ENCODE peak calls at places on chromosomes 2 and 18, in ten cellular contexts. V, Y, B, P, K, X, L, D, O and H are unnamed samples.

GRCh38 chr2:190181066-190181681 is 118.6 kb upstream of the MSTN start:
- DNase-seq in X (peak; percentile 58), B (no peak), P (no peak), O (no peak), Y (no peak), D (no peak), L (no peak), V (no peak), K (no peak), H (peak; percentile 23)

GRCh38 chr2:82260521-82260920 is 1956.0 kb upstream of the LRRTM1 start:
- DNase-seq in O (no peak), Y (no peak), P (no peak), B (no peak), K (no peak), V (no peak), L (no peak), D (no peak), X (no peak), H (no peak)

GRCh38 chr2:128416366-128416765 is 97.7 kb upstream of the HS6ST1 start:
- DNase-seq in P (no peak), D (no peak), K (no peak), B (no peak), V (no peak), L (no peak), O (no peak), Y (no peak), X (no peak), H (no peak)

GRCh38 chr2:205754285-205754923 is 72.1 kb downstream of the NRP2 start:
- DNase-seq in B (no peak), Y (no peak), V (no peak), D (no peak), O (no peak), K (no peak), L (no peak), P (no peak), X (no peak), H (no peak)

GRCh38 chr2:171160119-171160629 is 519 bp downstream of the TLK1 start:
- DNase-seq in O (peak; percentile 63), L (peak; percentile 68), B (peak; percentile 8), V (peak; percentile 67), D (peak; percentile 24), P (peak; percentile 51), Y (peak; percentile 56), X (peak; percentile 55), K (no peak), H (no peak)

GRCh38 chr2:222418734-222419133 is 5.6 kb upstream of the SGPP2 start:
- DNase-seq in O (no peak), V (no peak), K (no peak), Y (no peak), P (no peak), L (no peak), B (no peak), X (no peak), D (no peak), H (no peak)

GRCh38 chr2:165898381-165898780 is 55.2 kb downstream of the TTC21B start:
- DNase-seq in O (no peak), V (no peak), D (no peak), X (no peak), L (no peak), P (no peak), K (peak; percentile 64), Y (no peak), B (no peak), H (no peak)

GRCh38 chr18:56139792-56140254 is 498.6 kb downstream of the TXNL1 start:
- DNase-seq in O (no peak), K (no peak), L (no peak), X (no peak), D (no peak), V (no peak), Y (no peak), B (no peak), P (no peak), H (no peak)

GRCh38 chr2:223488814-223489213 is 113.3 kb downstream of the SCG2 start:
- DNase-seq in Y (no peak), X (no peak), D (no peak), O (no peak), K (peak; percentile 24), B (no peak), P (no peak), V (no peak), L (no peak), H (peak; percentile 24)

GRCh38 chr2:202098336-202098735 is 25.3 kb downstream of the KIAA2012 start:
- DNase-seq in K (no peak), L (no peak), X (no peak), V (no peak), O (no peak), B (no peak), D (no peak), P (no peak), Y (no peak), H (no peak)

GRCh38 chr2:41994177-41994576 is 53.6 kb upstream of the PKDCC start:
- DNase-seq in B (peak; percentile 71), X (no peak), P (no peak), D (no peak), K (peak; percentile 65), O (no peak), V (no peak), Y (no peak), L (no peak), H (no peak)

GRCh38 chr2:177617849-177618248 is 225.3 kb downstream of the AGPS start:
- DNase-seq in O (no peak), Y (no peak), V (no peak), X (no peak), P (no peak), L (no peak), B (no peak), K (no peak), D (no peak), H (no peak)

GRCh38 chr2:54673501-54673998 is 49.9 kb upstream of the EML6 start:
- DNase-seq in Y (no peak), V (peak; percentile 50), L (peak; percentile 94), B (no peak), O (no peak), K (no peak), X (no peak), P (no peak), D (no peak), H (no peak)